ENCODE peak calls at places on chromosomes 2 and 18, in nine cellular contexts. H, N, B, L, Q, F, J, U and E are unnamed samples.

GRCh38 chr18:811192-812122 is 585 bp downstream of the YES1 start:
- DNase-seq in H (peak; percentile 44), N (peak; percentile 86), B (peak; percentile 64), L (peak; percentile 57), Q (peak; percentile 41), F (peak; percentile 42), J (peak; percentile 27), U (peak; percentile 26), E (no peak)

GRCh38 chr2:109448946-109449788 is 164.6 kb downstream of the SEPTIN10 start:
- DNase-seq in H (no peak), N (peak; percentile 77), B (no peak), L (peak; percentile 13), Q (no peak), F (peak; percentile 69), J (peak; percentile 35), U (no peak), E (no peak)

GRCh38 chr18:7568426-7568825 is 1.3 kb downstream of the PTPRM start:
- DNase-seq in H (peak; percentile 53), N (peak; percentile 80), B (peak; percentile 76), L (peak; percentile 50), Q (peak; percentile 42), F (peak; percentile 44), J (peak; percentile 38), U (peak; percentile 34), E (no peak)

GRCh38 chr2:200159829-200160781 is 146.4 kb upstream of the SPATS2L start:
- DNase-seq in H (no peak), N (no peak), B (no peak), L (peak; percentile 8), Q (no peak), F (no peak), J (no peak), U (no peak), E (no peak)

GRCh38 chr2:42068571-42069178 is 20.9 kb downstream of the PKDCC start:
- DNase-seq in H (no peak), N (no peak), B (no peak), L (no peak), Q (no peak), F (no peak), J (no peak), U (no peak), E (no peak)

GRCh38 chr2:176137883-176138282 is 8.4 kb downstream of the HOXD8 start:
- DNase-seq in H (no peak), N (no peak), B (no peak), L (no peak), Q (peak; percentile 64), F (no peak), J (no peak), U (no peak), E (no peak)

GRCh38 chr18:44855681-44856080 is 175.0 kb downstream of the SETBP1 start:
- DNase-seq in H (no peak), N (no peak), B (no peak), L (no peak), Q (no peak), F (no peak), J (no peak), U (no peak), E (no peak)

GRCh38 chr2:31386648-31387047 is 27.9 kb downstream of the XDH start:
- DNase-seq in H (no peak), N (no peak), B (peak; percentile 74), L (peak; percentile 12), Q (no peak), F (no peak), J (no peak), U (no peak), E (no peak)

GRCh38 chr2:120470041-120470716 is 124.2 kb downstream of the INHBB start:
- DNase-seq in H (peak; percentile 84), N (peak; percentile 91), B (no peak), L (peak; percentile 33), Q (peak; percentile 49), F (peak; percentile 72), J (peak; percentile 97), U (peak; percentile 92), E (no peak)

GRCh38 chr18:23977709-23978483 is 36.7 kb upstream of the TTC39C start:
- DNase-seq in H (no peak), N (no peak), B (no peak), L (no peak), Q (no peak), F (no peak), J (peak; percentile 75), U (no peak), E (no peak)

GRCh38 chr2:39608690-39609457 is 56.8 kb upstream of the TMEM178A start:
- DNase-seq in H (peak; percentile 32), N (no peak), B (peak; percentile 11), L (no peak), Q (no peak), F (no peak), J (peak; percentile 31), U (no peak), E (no peak)

GRCh38 chr2:212245868-212246267 is 292.7 kb downstream of the ERBB4 start:
- DNase-seq in H (no peak), N (no peak), B (peak; percentile 27), L (no peak), Q (no peak), F (no peak), J (no peak), U (no peak), E (no peak)

GRCh38 chr2:212254331-212254730 is 284.3 kb downstream of the ERBB4 start:
- DNase-seq in H (no peak), N (no peak), B (no peak), L (no peak), Q (no peak), F (no peak), J (no peak), U (no peak), E (no peak)

DNA sequence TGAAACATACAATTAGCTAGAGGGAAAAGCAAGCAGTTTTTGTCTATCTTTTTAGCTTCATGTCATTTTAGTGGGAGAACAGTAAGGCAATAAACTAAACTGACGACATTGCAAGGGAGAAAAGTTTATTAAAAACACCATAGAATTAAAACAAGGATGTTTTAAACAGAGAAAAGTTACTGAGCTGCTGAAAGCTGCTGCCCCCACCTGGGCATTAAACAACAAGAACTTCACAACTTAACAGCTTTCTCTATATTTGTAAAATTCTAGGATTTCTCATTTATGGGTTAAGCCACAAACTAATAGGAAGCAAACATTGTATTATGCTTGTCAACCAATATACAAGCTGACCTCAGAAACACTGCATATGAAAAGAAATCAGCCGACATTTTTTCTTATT is 289.2 kb downstream of the ERBB4 start:
- DNase-seq in H (no peak), N (no peak), B (peak; percentile 18), L (peak; percentile 7), Q (peak; percentile 46), F (no peak), J (peak; percentile 31), U (no peak), E (no peak)
- TF ChIP-seq CTCF in H (no peak), N (no peak), B (peak; percentile 55), L (no peak), Q (peak; percentile 41), F (peak; percentile 23), J (peak; percentile 37), U (peak; percentile 14), E (no peak)

DNA sequence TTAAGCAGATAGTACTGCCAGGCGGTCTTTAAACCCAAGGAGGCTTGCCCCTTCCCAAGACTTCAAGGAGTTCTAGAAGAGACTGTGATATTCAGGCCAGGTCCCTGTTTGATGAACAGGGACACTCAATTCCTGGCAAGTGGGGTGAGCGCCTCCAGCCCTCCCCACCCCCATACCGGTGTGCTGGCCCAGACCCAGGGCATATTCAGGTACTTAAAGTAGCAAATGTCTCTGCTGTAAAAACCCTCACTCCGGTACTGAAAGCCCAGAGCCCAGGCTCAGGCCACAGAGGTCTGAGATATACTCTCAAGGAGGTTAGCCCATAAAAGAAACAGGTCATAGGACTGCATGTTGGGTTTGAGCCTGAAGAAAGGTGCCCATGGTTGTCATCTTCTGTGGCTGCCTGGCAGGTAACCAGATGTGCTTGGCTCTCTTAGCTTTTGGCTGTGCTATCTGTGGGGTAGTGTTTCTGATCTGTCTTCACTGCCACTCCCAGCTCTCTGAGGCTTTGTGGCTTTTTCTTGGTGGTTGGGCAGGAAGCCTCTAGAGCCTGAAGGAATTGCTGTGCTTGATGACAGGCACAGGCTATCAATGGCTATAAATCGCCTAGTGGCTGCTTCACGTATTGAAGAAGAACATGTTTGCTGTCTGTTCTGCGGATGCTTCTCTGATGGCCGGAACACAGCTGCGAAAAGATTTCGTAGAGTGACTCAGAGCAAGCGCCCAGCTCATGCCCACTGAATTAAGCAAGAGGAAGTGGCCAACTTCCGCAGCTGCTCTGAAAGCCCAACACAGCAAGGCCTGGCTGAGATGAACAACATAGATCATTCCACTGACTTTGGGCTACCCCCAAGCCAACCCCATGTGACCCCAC is 63.3 kb upstream of the ALPP start:
- DNase-seq in H (peak; percentile 46), N (peak; percentile 75), B (peak; percentile 19), L (no peak), Q (peak; percentile 83), F (peak; percentile 41), J (peak; percentile 72), U (peak; percentile 73), E (peak; percentile 41)
- TF ChIP-seq CTCF in H (no peak), N (peak; percentile 36), B (no peak), L (no peak), Q (peak; percentile 20), F (peak; percentile 10), J (peak; percentile 17), U (no peak), E (no peak)

GRCh38 chr2:216664593-216665034 is 30.7 kb downstream of the IGFBP5 start:
- DNase-seq in H (no peak), N (no peak), B (peak; percentile 19), L (peak; percentile 56), Q (peak; percentile 43), F (no peak), J (peak; percentile 48), U (no peak), E (no peak)

GRCh38 chr2:216666461-216667233 is 28.7 kb downstream of the IGFBP5 start:
- DNase-seq in H (peak; percentile 53), N (peak; percentile 75), B (peak; percentile 89), L (peak; percentile 77), Q (peak; percentile 74), F (no peak), J (peak; percentile 73), U (peak; percentile 69), E (peak; percentile 58)

GRCh38 chr2:216663846-216664245 is 30.6 kb downstream of the IGFBP2 start:
- DNase-seq in H (no peak), N (no peak), B (no peak), L (no peak), Q (no peak), F (no peak), J (no peak), U (no peak), E (no peak)

GRCh38 chr2:216665240-216665639 is 30.1 kb downstream of the IGFBP5 start:
- DNase-seq in H (peak; percentile 71), N (no peak), B (peak; percentile 48), L (peak; percentile 65), Q (no peak), F (no peak), J (peak; percentile 66), U (no peak), E (no peak)

DNA sequence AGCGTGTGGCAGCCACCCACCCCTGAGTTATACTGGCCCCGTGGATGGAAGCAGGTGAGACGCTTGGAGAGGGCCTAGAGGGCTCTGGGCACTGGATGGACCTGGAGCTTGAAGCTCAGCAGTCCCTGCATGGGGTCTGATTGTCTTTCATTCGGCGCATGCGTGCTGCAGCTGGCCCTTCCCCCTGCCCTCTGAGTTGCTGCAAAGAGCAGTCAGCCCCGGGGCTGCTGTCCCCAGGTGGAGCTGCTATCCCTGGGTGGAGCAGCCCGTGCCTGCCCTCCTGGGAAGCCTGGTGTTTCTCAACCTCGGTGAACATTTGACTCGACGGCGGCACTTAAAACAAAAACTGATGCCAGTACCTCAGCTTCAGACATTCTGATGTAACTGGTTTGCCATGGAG is 29.6 kb downstream of the IGFBP5 start:
- DNase-seq in H (no peak), N (no peak), B (peak; percentile 90), L (peak; percentile 41), Q (no peak), F (no peak), J (peak; percentile 32), U (no peak), E (no peak)
- TF ChIP-seq CTCF in H (no peak), N (no peak), B (no peak), L (no peak), Q (no peak), F (no peak), J (no peak), U (no peak), E (no peak)

GRCh38 chr2:46184794-46185583 is 112.2 kb upstream of the EPAS1 start:
- DNase-seq in H (no peak), N (no peak), B (peak; percentile 54), L (no peak), Q (no peak), F (no peak), J (no peak), U (no peak), E (no peak)
- TF ChIP-seq CTCF in H (no peak), N (peak; percentile 17), B (peak; percentile 63), L (no peak), Q (peak; percentile 34), F (no peak), J (peak; percentile 9), U (no peak), E (no peak)